ENCODE peak calls at places on chromosome 3, in nine cellular contexts. H is IMR-90, T is brain microvascular endothelial cell, W is heart left ventricle, L is hepatocyte, Y is ovary, E is heart right ventricle, O is lung, R is Panc1. K is an unnamed sample.

GRCh38 chr3:106212658-106213222 is 343.9 kb upstream of the CBLB start:
- DNase-seq in L (no peak), R (no peak), E (no peak), H (peak), O (no peak), Y (no peak), W (no peak), T (no peak), K (no peak)

GRCh38 chr3:96700322-96701315 is 113.8 kb upstream of the EPHA6 start:
- DNase-seq in H (no peak), O (no peak), W (no peak), E (no peak), Y (no peak), R (no peak), L (peak), T (no peak), K (no peak)

GRCh38 chr3:184368804-184369183 is 7.3 kb downstream of the POLR2H start:
- DNase-seq in W (no peak), Y (no peak), E (no peak), H (peak), L (no peak), O (no peak), T (peak), R (no peak), K (no peak)

GRCh38 chr3:134641671-134642300 is 9.0 kb downstream of the KY start:
- DNase-seq in Y (no peak), W (no peak), O (no peak), R (no peak), L (no peak), E (no peak), H (no peak), T (no peak), K (no peak)

GRCh38 chr3:117084277-117084676 is 374.7 kb downstream of the TUSC7 start:
- DNase-seq in R (no peak), L (no peak), H (no peak), T (no peak), Y (no peak), W (no peak), E (no peak), O (no peak), K (no peak)

GRCh38 chr3:229262-229661 is 32.7 kb downstream of the CHL1 start:
- DNase-seq in E (no peak), Y (no peak), W (no peak), R (no peak), L (no peak), H (no peak), T (no peak), O (no peak), K (no peak)

GRCh38 chr3:188817103-188817919 is 354.5 kb upstream of the TPRG1 start:
- DNase-seq in T (no peak), H (no peak), W (no peak), O (peak), Y (no peak), R (no peak), L (no peak), E (no peak), K (no peak)

GRCh38 chr3:2156244-2156847 is 57.7 kb downstream of the CNTN4 start:
- DNase-seq in L (peak), Y (no peak), H (no peak), R (peak), E (no peak), T (no peak), O (no peak), W (no peak), K (peak)

GRCh38 chr3:113985526-113985925 is 37.7 kb downstream of the ZDHHC23 start:
- DNase-seq in Y (no peak), H (no peak), R (no peak), W (no peak), L (no peak), T (no peak), E (no peak), O (no peak), K (no peak)

GRCh38 chr3:12993022-12993622 is 80.1 kb downstream of the IQSEC1 start:
- DNase-seq in T (no peak), Y (peak), E (peak), L (peak), R (no peak), O (no peak), W (no peak), H (peak), K (peak)

GRCh38 chr3:170429050-170429449 is 10.4 kb downstream of the CLDN11 start:
- DNase-seq in W (no peak), Y (no peak), H (no peak), T (peak), L (no peak), R (no peak), E (no peak), O (no peak), K (no peak)

GRCh38 chr3:38630070-38630469 is 19.4 kb downstream of the SCN5A start:
- DNase-seq in L (no peak), E (no peak), H (no peak), O (no peak), T (no peak), R (no peak), Y (no peak), W (no peak), K (no peak)
- H3K27ac ChIP-seq in L (no peak), E (no peak), H (no peak), O (no peak), T (no peak), R (no peak), Y (no peak), W (peak), K (no peak)

GRCh38 chr3:70982700-70983140 is 600.8 kb downstream of the FOXP1 start:
- DNase-seq in O (no peak), E (peak), Y (no peak), L (peak), R (peak), T (peak), W (peak), H (peak), K (no peak)
- H3K27ac ChIP-seq in O (peak), E (peak), Y (peak), L (peak), R (no peak), T (peak), W (peak), H (peak), K (peak)

DNA sequence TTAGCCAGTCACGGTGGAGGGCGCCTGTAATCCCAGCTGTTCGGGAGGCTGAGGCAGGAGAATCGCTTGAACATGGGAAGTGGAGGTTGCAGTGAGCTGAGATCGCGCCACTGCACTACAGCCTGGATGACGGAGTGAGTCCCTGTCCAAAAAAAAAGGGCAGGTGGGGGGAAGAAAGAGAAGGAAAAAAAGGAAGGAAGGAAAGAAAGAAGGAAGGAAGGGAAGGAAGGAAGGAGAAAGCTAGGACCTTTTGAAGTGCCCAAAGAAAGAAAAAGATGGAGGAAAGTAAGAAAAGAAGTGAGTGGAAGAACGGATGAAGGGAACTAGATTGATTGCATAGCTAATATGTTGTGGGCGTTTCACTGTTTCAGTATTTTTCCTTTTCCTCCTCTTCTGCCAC is 41.9 kb downstream of the BHLHE40 start:
- DNase-seq in Y (no peak), O (no peak), L (no peak), E (no peak), R (no peak), T (no peak), W (no peak), H (no peak), K (no peak)
- H3K27ac ChIP-seq in Y (no peak), O (no peak), L (no peak), E (no peak), R (peak), T (peak), W (no peak), H (peak), K (no peak)

DNA sequence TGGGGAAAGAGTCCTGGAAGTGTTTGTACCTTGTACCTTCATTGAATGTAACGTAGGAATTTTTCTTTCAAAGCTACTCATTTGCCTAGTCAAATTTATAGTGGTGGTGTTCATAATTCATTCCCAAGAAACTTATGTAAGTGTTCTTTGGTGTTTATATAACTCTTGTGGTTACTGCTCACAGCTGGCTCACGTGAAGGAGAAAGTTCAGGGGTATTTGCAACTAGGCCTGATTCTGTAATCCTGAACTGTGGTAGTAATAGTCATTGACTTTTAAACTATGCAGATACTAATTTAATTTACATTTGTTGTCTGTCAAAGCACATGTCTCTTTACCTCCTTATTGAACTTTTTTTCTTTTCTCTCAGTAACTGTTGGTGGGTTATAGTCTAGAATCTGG is 50.5 kb upstream of the TEX264 start:
- DNase-seq in Y (no peak), O (no peak), E (no peak), T (peak), W (no peak), R (no peak), L (no peak), H (peak), K (no peak)
- H3K27ac ChIP-seq in Y (peak), O (no peak), E (no peak), T (no peak), W (no peak), R (no peak), L (peak), H (no peak), K (peak)

DNA sequence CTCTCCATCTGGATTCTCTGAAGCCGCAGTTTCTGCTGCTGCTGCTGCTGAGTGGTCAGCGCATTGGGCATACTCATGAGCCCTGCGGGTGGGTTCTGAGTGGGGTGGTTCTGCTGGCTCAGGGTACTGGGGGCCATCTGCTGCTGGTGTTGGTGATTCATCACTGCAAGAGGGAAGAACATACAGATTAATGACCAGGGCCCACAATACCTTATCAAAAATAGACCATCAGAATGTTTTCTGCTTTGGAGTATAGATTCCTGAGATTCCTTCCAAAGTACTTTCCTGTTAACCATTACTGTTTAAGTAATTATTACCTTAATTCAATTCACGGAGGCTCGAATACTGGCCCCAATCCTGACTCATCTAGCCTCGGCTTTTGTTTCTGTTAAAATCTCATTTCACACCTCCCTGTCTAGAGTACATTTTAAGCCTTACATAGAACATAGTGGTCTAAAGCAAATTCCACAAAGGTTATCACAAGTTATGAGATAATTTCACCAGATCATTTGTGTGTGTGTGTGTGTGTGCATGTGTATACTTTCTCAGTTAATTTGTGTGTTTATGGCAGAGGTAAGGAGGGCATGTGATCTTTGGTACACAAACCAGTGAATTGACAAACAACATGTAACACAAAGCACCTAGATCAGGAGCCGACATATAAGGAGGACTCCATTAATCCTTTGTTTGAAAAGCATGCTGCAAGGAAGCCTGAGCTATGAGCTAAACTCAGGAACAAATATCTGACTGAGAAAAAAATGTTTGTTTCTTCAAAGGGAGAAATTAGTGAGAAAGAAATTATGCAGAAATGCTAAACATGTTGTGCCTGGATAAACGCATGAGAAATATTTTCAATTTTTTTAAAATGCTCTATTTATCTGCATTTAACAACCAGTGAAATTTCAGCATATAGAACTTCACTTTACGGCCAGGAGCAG is 68.1 kb downstream of the TM4SF4 start:
- DNase-seq in W (no peak), Y (no peak), R (no peak), O (no peak), H (no peak), E (no peak), L (peak), T (peak), K (no peak)
- H3K27ac ChIP-seq in W (no peak), Y (no peak), R (peak), O (peak), H (peak), E (no peak), L (peak), T (peak), K (no peak)

GRCh38 chr3:127452321-127452821 is 138.2 kb downstream of the TPRA1 start:
- DNase-seq in W (no peak), T (no peak), L (no peak), Y (no peak), E (no peak), R (no peak), O (no peak), H (no peak), K (no peak)
- H3K27ac ChIP-seq in W (no peak), T (no peak), L (no peak), Y (no peak), E (no peak), R (no peak), O (no peak), H (no peak), K (no peak)

GRCh38 chr3:49414753-49415152 is 2.5 kb downstream of the TCTA start:
- DNase-seq in O (no peak), T (no peak), H (no peak), W (no peak), R (no peak), Y (no peak), L (no peak), E (no peak), K (no peak)
- H3K27ac ChIP-seq in O (no peak), T (no peak), H (no peak), W (no peak), R (no peak), Y (no peak), L (no peak), E (peak), K (no peak)

DNA sequence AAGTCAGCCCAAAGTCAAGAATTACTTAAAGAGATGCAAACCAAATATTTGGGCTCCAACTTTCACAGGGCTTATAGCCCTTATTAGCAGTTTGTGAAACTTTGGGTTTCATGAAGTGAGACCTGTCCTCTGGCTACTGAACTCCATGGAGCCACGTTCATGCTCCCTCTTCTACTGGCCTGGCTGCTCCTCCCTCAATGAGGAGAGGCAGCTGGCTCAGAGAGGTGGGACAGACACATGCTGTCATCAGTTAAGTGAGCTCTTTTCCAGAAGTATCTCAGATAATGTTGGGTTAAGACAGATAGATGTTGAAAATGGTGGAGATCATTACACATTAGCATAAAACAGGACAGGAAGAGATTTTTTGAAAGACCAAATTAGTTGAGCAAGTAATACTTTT is 19.4 kb downstream of the MRPS25 start:
- DNase-seq in W (no peak), R (no peak), H (no peak), Y (no peak), T (no peak), O (no peak), E (no peak), L (no peak), K (no peak)
- H3K27ac ChIP-seq in W (no peak), R (no peak), H (no peak), Y (no peak), T (no peak), O (no peak), E (no peak), L (no peak), K (no peak)

K was measured in transverse colon.